ENCODE peak calls at places on chromosomes 5 and 9, in eight cellular contexts. L, S, I, H, J, V, Y and Q are unnamed samples.
A peak's percentile ranks its signal among the peaks of the same experiment; 100 is the strongest.

GRCh38 chr5:76742586-76742985 is 26.7 kb downstream of the F2R start:
- DNase-seq in L (no peak), J (no peak), I (no peak), V (no peak), Y (peak; percentile 30), S (no peak), H (no peak), Q (no peak)

GRCh38 chr5:74318985-74319563 is 321.5 kb downstream of the ENC1 start:
- DNase-seq in H (no peak), Y (no peak), S (no peak), L (no peak), V (peak; percentile 46), J (no peak), I (no peak), Q (no peak)

GRCh38 chr9:116689633-116690032 is 2.5 kb downstream of the TRIM32 start:
- DNase-seq in V (no peak), I (no peak), H (no peak), Y (no peak), L (no peak), S (no peak), J (no peak), Q (no peak)

GRCh38 chr5:143552680-143553079 is 149.2 kb upstream of the NR3C1 start:
- DNase-seq in L (no peak), J (no peak), S (no peak), Y (no peak), I (no peak), H (no peak), V (no peak), Q (no peak)

GRCh38 chr9:86424246-86424891 is 70.2 kb upstream of the TUT7 start:
- DNase-seq in J (no peak), S (peak; percentile 38), I (no peak), Y (no peak), V (no peak), H (no peak), L (no peak), Q (no peak)

GRCh38 chr5:126723643-126724042 is 53.3 kb upstream of the LMNB1 start:
- DNase-seq in S (no peak), V (peak; percentile 6), J (no peak), I (no peak), L (no peak), H (no peak), Y (no peak), Q (no peak)

GRCh38 chr5:91910247-91910646 is 527.1 kb upstream of the ARRDC3 start:
- DNase-seq in V (no peak), Y (no peak), J (no peak), H (no peak), I (no peak), L (no peak), S (no peak), Q (no peak)

GRCh38 chr9:110659891-110660541 is 8.6 kb upstream of the MUSK start:
- DNase-seq in V (no peak), I (no peak), H (no peak), L (no peak), J (no peak), S (no peak), Y (no peak), Q (no peak)

GRCh38 chr9:136087741-136088480 is 7.2 kb downstream of the NACC2 start:
- DNase-seq in J (no peak), S (no peak), I (no peak), L (no peak), H (no peak), V (no peak), Y (no peak), Q (no peak)

DNA sequence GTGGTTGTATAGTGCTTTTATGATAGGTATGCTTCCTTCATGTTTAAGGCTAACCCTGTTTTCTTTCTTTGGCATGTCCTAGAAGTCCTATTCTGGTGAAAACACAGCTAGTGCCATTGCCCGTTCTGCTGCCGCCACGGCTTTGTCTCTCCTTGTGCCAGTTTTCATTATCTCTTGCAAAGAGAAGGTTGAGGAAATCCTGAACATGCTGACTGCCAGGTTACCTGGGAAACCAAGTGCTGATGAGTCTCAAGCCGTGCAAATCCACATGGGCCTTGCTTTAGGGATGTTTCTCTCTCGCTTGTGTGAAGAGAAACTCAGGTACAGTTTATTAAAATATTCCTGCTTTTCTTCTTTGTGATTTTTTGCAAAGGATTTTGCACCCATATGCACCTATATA is 102.2 kb downstream of the HACD4 start:
- DNase-seq in V (no peak), J (no peak), H (no peak), Y (no peak), I (no peak), S (no peak), L (no peak), Q (no peak)
- TF ChIP-seq POLR2A in V (no peak), J (no peak), H (no peak), Y (no peak), I (no peak), S (no peak), L (no peak), Q (no peak)

DNA sequence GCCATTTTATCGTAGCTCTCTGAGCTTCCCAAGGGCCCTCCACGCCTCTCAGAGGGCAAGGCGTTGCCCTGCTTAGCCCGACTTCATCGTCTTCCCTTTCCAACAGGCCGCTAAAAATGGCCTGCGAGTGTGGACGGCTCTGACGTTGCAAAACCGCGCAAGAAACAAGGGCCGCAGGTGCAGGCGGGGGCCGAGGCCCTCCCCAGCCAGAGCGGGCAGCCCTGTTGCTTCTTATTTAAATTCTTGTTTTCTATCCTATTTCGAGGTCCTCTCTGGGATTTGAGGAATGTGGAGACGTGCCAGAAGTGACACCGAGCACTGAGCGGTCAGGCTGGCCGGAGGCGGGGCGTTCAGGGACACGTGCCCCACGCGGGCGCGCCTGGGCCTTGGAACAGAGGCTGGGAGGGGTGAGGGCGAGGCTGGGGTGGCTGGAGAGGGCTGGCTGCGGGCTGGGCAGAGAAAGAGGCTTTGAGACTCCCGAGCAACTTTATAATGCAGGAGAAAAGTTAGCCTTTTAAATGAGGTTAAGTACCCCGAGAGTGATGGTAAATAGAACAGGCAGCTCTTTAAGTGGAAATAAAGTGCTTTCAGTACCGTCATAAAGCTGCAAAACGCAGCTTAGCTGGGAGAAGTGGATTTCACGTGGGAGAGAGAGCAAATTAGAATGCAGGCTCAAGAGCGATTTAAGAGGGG is 243.6 kb downstream of the AUH start:
- DNase-seq in J (peak; percentile 75), S (peak; percentile 89), I (peak; percentile 73), L (no peak), H (peak; percentile 92), Y (peak; percentile 65), V (no peak), Q (peak; percentile 97)
- TF ChIP-seq POLR2A in J (peak; percentile 41), S (no peak), I (no peak), L (no peak), H (peak; percentile 43), Y (no peak), V (no peak), Q (no peak)

GRCh38 chr5:43010956-43011355 is 29.2 kb downstream of the ANXA2R start:
- DNase-seq in J (no peak), L (no peak), I (no peak), S (no peak), Y (no peak), V (no peak), H (no peak), Q (no peak)

GRCh38 chr5:43007246-43007910 is 32.7 kb downstream of the ANXA2R start:
- DNase-seq in Y (peak; percentile 82), I (peak; percentile 64), V (peak; percentile 94), H (peak; percentile 82), S (peak; percentile 79), L (peak; percentile 54), J (no peak), Q (peak; percentile 35)

GRCh38 chr5:43006411-43007202 is 33.5 kb downstream of the ANXA2R start:
- DNase-seq in H (no peak), J (no peak), S (no peak), L (no peak), Y (no peak), V (no peak), I (no peak), Q (no peak)

GRCh38 chr5:43007911-43008368 is 32.2 kb downstream of the ANXA2R start:
- DNase-seq in Y (peak; percentile 60), I (peak; percentile 60), L (peak; percentile 48), S (peak; percentile 47), V (peak; percentile 89), J (no peak), H (peak; percentile 55), Q (peak; percentile 17)

GRCh38 chr5:43008369-43009158 is 31.6 kb downstream of the ANXA2R start:
- DNase-seq in I (peak; percentile 75), Y (peak; percentile 90), H (peak; percentile 84), V (peak; percentile 98), L (peak; percentile 46), S (peak; percentile 85), J (peak; percentile 52), Q (peak; percentile 42)
- TF ChIP-seq POLR2A in I (no peak), Y (no peak), H (peak; percentile 59), V (peak; percentile 64), L (peak; percentile 33), S (no peak), J (peak; percentile 64), Q (no peak)

GRCh38 chr9:107638922-107639321 is 149.4 kb upstream of the KLF4 start:
- DNase-seq in Y (peak; percentile 76), I (peak; percentile 48), H (peak; percentile 72), V (peak; percentile 42), L (no peak), S (peak; percentile 77), J (no peak), Q (peak; percentile 8)

GRCh38 chr9:107636596-107637405 is 147.2 kb upstream of the KLF4 start:
- DNase-seq in I (no peak), Y (no peak), S (no peak), V (no peak), H (no peak), J (no peak), L (no peak), Q (no peak)

GRCh38 chr9:107639426-107639825 is 149.9 kb upstream of the KLF4 start:
- DNase-seq in I (no peak), Y (no peak), V (no peak), L (no peak), H (no peak), S (no peak), J (no peak), Q (no peak)

GRCh38 chr9:107638496-107638895 is 148.9 kb upstream of the KLF4 start:
- DNase-seq in V (no peak), H (no peak), S (no peak), Y (no peak), I (no peak), L (no peak), J (no peak), Q (no peak)

DNA sequence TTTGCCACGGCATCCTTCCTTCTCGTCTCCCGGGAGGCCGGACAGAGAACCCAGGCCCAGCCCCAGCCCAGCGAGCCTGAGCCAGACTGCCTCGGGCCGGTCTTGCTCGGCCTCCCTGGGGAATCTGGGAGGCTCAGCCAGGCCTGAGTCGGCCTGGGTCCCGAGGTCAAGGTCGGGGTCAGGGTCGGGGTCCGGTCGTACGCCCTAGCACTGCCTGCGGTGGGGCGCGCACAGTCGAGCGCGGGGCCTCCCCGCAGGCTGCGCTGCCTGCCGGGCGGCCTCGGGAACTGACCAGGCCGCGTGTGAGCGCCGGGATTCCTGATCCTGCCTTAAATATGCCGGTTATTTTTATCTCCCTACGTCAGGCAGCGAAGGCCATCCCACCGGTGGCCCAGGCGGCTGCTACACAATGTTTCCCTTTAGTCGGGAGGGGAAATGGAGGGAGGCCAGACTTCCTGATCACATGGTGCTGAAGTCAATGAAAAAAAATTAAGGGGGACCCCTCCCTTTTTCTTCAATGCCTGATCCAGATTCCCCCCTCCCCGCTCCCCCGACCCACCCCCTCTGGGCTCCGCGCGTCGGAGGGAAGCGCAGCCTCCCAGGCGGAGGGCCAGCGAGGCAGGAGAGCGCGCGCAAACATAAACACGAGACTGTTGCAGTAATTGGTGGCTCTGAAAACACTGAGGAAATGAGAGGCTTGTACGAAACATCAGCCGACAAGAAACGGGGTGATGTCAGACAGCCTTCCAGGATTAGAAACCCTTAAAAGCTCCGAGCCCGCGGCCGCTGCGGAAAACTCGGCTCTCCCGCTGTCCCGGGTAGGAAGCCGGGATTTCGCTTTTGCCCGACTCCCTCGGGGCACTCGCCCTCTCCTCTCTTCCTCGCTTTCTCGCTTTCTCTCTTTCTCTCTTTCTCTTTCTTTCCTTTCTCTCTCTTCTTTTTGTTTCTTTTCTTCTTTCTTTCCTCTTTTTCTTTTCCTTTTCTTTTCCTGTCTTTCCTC is 148.2 kb upstream of the KLF4 start:
- DNase-seq in Y (peak; percentile 95), S (peak; percentile 95), H (peak; percentile 97), L (peak; percentile 84), J (peak; percentile 65), I (peak; percentile 68), V (peak; percentile 50), Q (peak; percentile 73)
- TF ChIP-seq POLR2A in Y (no peak), S (peak; percentile 87), H (peak; percentile 99), L (peak; percentile 86), J (peak; percentile 79), I (no peak), V (no peak), Q (no peak)